ENCODE peak calls at places on chromosome 19, in seven cellular contexts. One of them, this sample, is unnamed.
A peak's percentile ranks its signal among the peaks of the same experiment; 100 is the strongest.

GRCh38 chr19:28042516-28042915 is 1170.4 kb downstream of the UQCRFS1 start:
- DNase-seq in HEK293T: no peak
- DNase-seq in stimulated activated CD8-positive, alpha-beta memory T cell treated with anti-CD3 and anti-CD28 coated beads, Interleukin-15, amount 100 ng/mL, for 4 hours: no peak
- DNase-seq in heart right ventricle: no peak
- DNase-seq in NCI-H2029 treated with DMSO at 0.1 percent for 48 hours: no peak
- DNase-seq in OCI-LY7: no peak
- DNase-seq in stimulated activated CD4-positive, alpha-beta T cell treated with anti-CD3 and anti-CD28 coated beads, Interleukin-2, amount 100 ng/mL, for 48 hours: no peak
- DNase-seq in this sample: no peak

GRCh38 chr19:19101540-19101939 is 36.7 kb downstream of the TMEM161A start:
- DNase-seq in stimulated activated CD8-positive, alpha-beta memory T cell treated with anti-CD3 and anti-CD28 coated beads, Interleukin-15, amount 100 ng/mL, for 4 hours: no peak
- DNase-seq in OCI-LY7: no peak
- DNase-seq in stimulated activated CD4-positive, alpha-beta T cell treated with anti-CD3 and anti-CD28 coated beads, Interleukin-2, amount 100 ng/mL, for 48 hours: no peak
- DNase-seq in HEK293T: no peak
- DNase-seq in NCI-H2029 treated with DMSO at 0.1 percent for 48 hours: no peak
- DNase-seq in heart right ventricle: no peak
- DNase-seq in this sample: no peak

GRCh38 chr19:48961051-48961649 is 4.0 kb upstream of the FTL start:
- DNase-seq in stimulated activated CD4-positive, alpha-beta T cell treated with anti-CD3 and anti-CD28 coated beads, Interleukin-2, amount 100 ng/mL, for 48 hours: no peak
- DNase-seq in heart right ventricle: no peak
- DNase-seq in NCI-H2029 treated with DMSO at 0.1 percent for 48 hours: no peak
- DNase-seq in HEK293T: no peak
- DNase-seq in stimulated activated CD8-positive, alpha-beta memory T cell treated with anti-CD3 and anti-CD28 coated beads, Interleukin-15, amount 100 ng/mL, for 4 hours: no peak
- DNase-seq in OCI-LY7: no peak
- DNase-seq in this sample: no peak

GRCh38 chr19:2059422-2060201 is 8.6 kb upstream of the MKNK2 start:
- DNase-seq in heart right ventricle: no peak
- DNase-seq in stimulated activated CD8-positive, alpha-beta memory T cell treated with anti-CD3 and anti-CD28 coated beads, Interleukin-15, amount 100 ng/mL, for 4 hours: no peak
- DNase-seq in stimulated activated CD4-positive, alpha-beta T cell treated with anti-CD3 and anti-CD28 coated beads, Interleukin-2, amount 100 ng/mL, for 48 hours: no peak
- DNase-seq in OCI-LY7: no peak
- DNase-seq in HEK293T: no peak
- DNase-seq in NCI-H2029 treated with DMSO at 0.1 percent for 48 hours: peak; percentile 56
- DNase-seq in this sample: no peak

GRCh38 chr19:55625004-55625326 is 599 bp upstream of the ZNF784 start:
- DNase-seq in OCI-LY7: no peak
- DNase-seq in heart right ventricle: no peak
- DNase-seq in NCI-H2029 treated with DMSO at 0.1 percent for 48 hours: no peak
- DNase-seq in stimulated activated CD4-positive, alpha-beta T cell treated with anti-CD3 and anti-CD28 coated beads, Interleukin-2, amount 100 ng/mL, for 48 hours: no peak
- DNase-seq in stimulated activated CD8-positive, alpha-beta memory T cell treated with anti-CD3 and anti-CD28 coated beads, Interleukin-15, amount 100 ng/mL, for 4 hours: no peak
- DNase-seq in HEK293T: no peak
- DNase-seq in this sample: no peak

GRCh38 chr19:41376241-41376997 is at the start of gene TMEM91:
- DNase-seq in stimulated activated CD8-positive, alpha-beta memory T cell treated with anti-CD3 and anti-CD28 coated beads, Interleukin-15, amount 100 ng/mL, for 4 hours: no peak
- DNase-seq in OCI-LY7: no peak
- DNase-seq in HEK293T: no peak
- DNase-seq in heart right ventricle: peak; percentile 29
- DNase-seq in stimulated activated CD4-positive, alpha-beta T cell treated with anti-CD3 and anti-CD28 coated beads, Interleukin-2, amount 100 ng/mL, for 48 hours: no peak
- DNase-seq in NCI-H2029 treated with DMSO at 0.1 percent for 48 hours: peak; percentile 21
- DNase-seq in this sample: no peak

GRCh38 chr19:29576761-29577661 is 29.1 kb upstream of the POP4 start:
- DNase-seq in stimulated activated CD8-positive, alpha-beta memory T cell treated with anti-CD3 and anti-CD28 coated beads, Interleukin-15, amount 100 ng/mL, for 4 hours: no peak
- DNase-seq in stimulated activated CD4-positive, alpha-beta T cell treated with anti-CD3 and anti-CD28 coated beads, Interleukin-2, amount 100 ng/mL, for 48 hours: peak; percentile 23
- DNase-seq in heart right ventricle: no peak
- DNase-seq in NCI-H2029 treated with DMSO at 0.1 percent for 48 hours: no peak
- DNase-seq in OCI-LY7: no peak
- DNase-seq in HEK293T: no peak
- DNase-seq in this sample: no peak

GRCh38 chr19:30535011-30535410 is 162.8 kb downstream of the ZNF536 start:
- DNase-seq in OCI-LY7: no peak
- DNase-seq in stimulated activated CD4-positive, alpha-beta T cell treated with anti-CD3 and anti-CD28 coated beads, Interleukin-2, amount 100 ng/mL, for 48 hours: no peak
- DNase-seq in NCI-H2029 treated with DMSO at 0.1 percent for 48 hours: no peak
- DNase-seq in heart right ventricle: no peak
- DNase-seq in stimulated activated CD8-positive, alpha-beta memory T cell treated with anti-CD3 and anti-CD28 coated beads, Interleukin-15, amount 100 ng/mL, for 4 hours: no peak
- DNase-seq in HEK293T: no peak
- DNase-seq in this sample: no peak

GRCh38 chr19:38135150-38135998 is 88.6 kb downstream of the DPF1 start:
- DNase-seq in stimulated activated CD8-positive, alpha-beta memory T cell treated with anti-CD3 and anti-CD28 coated beads, Interleukin-15, amount 100 ng/mL, for 4 hours: no peak
- DNase-seq in NCI-H2029 treated with DMSO at 0.1 percent for 48 hours: no peak
- DNase-seq in heart right ventricle: no peak
- DNase-seq in stimulated activated CD4-positive, alpha-beta T cell treated with anti-CD3 and anti-CD28 coated beads, Interleukin-2, amount 100 ng/mL, for 48 hours: no peak
- DNase-seq in HEK293T: no peak
- DNase-seq in OCI-LY7: no peak
- DNase-seq in this sample: no peak

GRCh38 chr19:16585808-16586476 is 13.7 kb upstream of the SLC35E1 start:
- DNase-seq in stimulated activated CD4-positive, alpha-beta T cell treated with anti-CD3 and anti-CD28 coated beads, Interleukin-2, amount 100 ng/mL, for 48 hours: no peak
- DNase-seq in OCI-LY7: peak; percentile 85
- DNase-seq in NCI-H2029 treated with DMSO at 0.1 percent for 48 hours: no peak
- DNase-seq in HEK293T: no peak
- DNase-seq in stimulated activated CD8-positive, alpha-beta memory T cell treated with anti-CD3 and anti-CD28 coated beads, Interleukin-15, amount 100 ng/mL, for 4 hours: no peak
- DNase-seq in heart right ventricle: no peak
- DNase-seq in this sample: no peak

This sample was measured in NCI-H187 treated with DMSO at 0.1 percent for 48 hours.